ENCODE peak calls at places on chromosomes 13 and 19, in nine cellular contexts. C is dorsolateral prefrontal cortex, D is foreskin fibroblast, Q is ascending aorta, J is upper lobe of left lung, F is epithelial cell of esophagus, N is mucosa of descending colon, L is spleen, H is fibroblast of the aortic adventitia. T is an unnamed sample.

GRCh38 chr19:48480151-48480475 is 10.9 kb downstream of the CYTH2 start:
- DNase-seq in F (peak; percentile 32), N (peak; percentile 65), L (peak; percentile 89), Q (peak; percentile 84), C (peak; percentile 85), H (peak; percentile 20), D (peak; percentile 39), J (peak; percentile 88), T (no peak)

GRCh38 chr13:69641773-69642172 is 465.9 kb upstream of the ATXN8OS start:
- DNase-seq in N (no peak), C (no peak), J (no peak), D (no peak), Q (no peak), L (no peak), H (no peak), F (no peak), T (no peak)

GRCh38 chr19:35939307-35940077 is 3.3 kb downstream of the LRFN3 start:
- DNase-seq in H (no peak), N (no peak), Q (no peak), L (no peak), J (peak; percentile 86), C (no peak), D (no peak), F (no peak), T (no peak)

GRCh38 chr13:99214232-99214631 is 13.6 kb downstream of the UBAC2 start:
- DNase-seq in F (peak; percentile 72), D (no peak), J (no peak), L (no peak), N (no peak), Q (no peak), H (no peak), C (no peak), T (peak; percentile 78)

GRCh38 chr13:49539313-49539712 is 43.6 kb downstream of the PHF11 start:
- DNase-seq in H (no peak), J (no peak), C (no peak), N (no peak), Q (no peak), F (no peak), D (no peak), L (no peak), T (no peak)

GRCh38 chr19:2049741-2050348 is 1.2 kb downstream of the MKNK2 start:
- DNase-seq in F (peak; percentile 69), H (peak; percentile 71), J (peak; percentile 94), D (peak; percentile 50), Q (peak; percentile 92), C (peak; percentile 80), L (peak; percentile 96), N (peak; percentile 89), T (peak; percentile 77)

GRCh38 chr19:11530432-11530831 is 1.5 kb upstream of the ECSIT start:
- DNase-seq in D (peak; percentile 71), F (peak; percentile 93), Q (peak; percentile 83), H (peak; percentile 69), C (peak; percentile 93), L (peak; percentile 83), J (peak; percentile 77), N (peak; percentile 83), T (peak; percentile 84)

GRCh38 chr13:113531041-113531873 is 40.7 kb upstream of the DCUN1D2 start:
- DNase-seq in N (no peak), D (no peak), F (no peak), Q (peak; percentile 56), C (no peak), J (no peak), H (no peak), L (peak; percentile 61), T (no peak)

GRCh38 chr13:38641164-38641948 is 45.5 kb upstream of the FREM2 start:
- DNase-seq in L (no peak), Q (no peak), N (no peak), F (no peak), C (no peak), D (no peak), H (no peak), J (no peak), T (no peak)

GRCh38 chr19:30525383-30525782 is 153.2 kb downstream of the ZNF536 start:
- DNase-seq in F (no peak), J (no peak), C (no peak), N (no peak), H (no peak), D (no peak), L (no peak), Q (no peak), T (no peak)

GRCh38 chr19:49590071-49590970 is 661 bp upstream of the PRR12 start:
- DNase-seq in Q (peak; percentile 97), H (peak; percentile 96), C (peak; percentile 93), D (peak; percentile 97), L (peak; percentile 98), J (peak; percentile 99), N (peak; percentile 98), F (peak; percentile 98), T (peak; percentile 95)
- TF ChIP-seq CTCF in Q (no peak), H (peak; percentile 37), C (no peak), D (no peak), L (peak; percentile 16), J (no peak), N (peak; percentile 7), F (peak; percentile 29), T (peak; percentile 28)

GRCh38 chr19:46076031-46076880 is 35.5 kb upstream of the IGFL4 start:
- DNase-seq in C (no peak), Q (no peak), D (no peak), F (no peak), H (no peak), J (no peak), L (no peak), N (no peak), T (no peak)

GRCh38 chr19:46080561-46080960 is 39.8 kb upstream of the IGFL4 start:
- DNase-seq in Q (no peak), J (no peak), L (no peak), D (peak; percentile 46), N (no peak), C (no peak), F (no peak), H (peak; percentile 86), T (no peak)

GRCh38 chr19:46081928-46082727 is 41.3 kb upstream of the IGFL4 start:
- DNase-seq in N (no peak), D (no peak), Q (no peak), C (no peak), F (peak; percentile 70), H (peak; percentile 82), J (no peak), L (no peak), T (no peak)

GRCh38 chr19:46076951-46077814 is 36.4 kb upstream of the IGFL4 start:
- DNase-seq in L (no peak), D (peak; percentile 67), C (peak; percentile 86), N (peak; percentile 37), F (peak; percentile 77), Q (no peak), H (peak; percentile 89), J (peak; percentile 77), T (no peak)

DNA sequence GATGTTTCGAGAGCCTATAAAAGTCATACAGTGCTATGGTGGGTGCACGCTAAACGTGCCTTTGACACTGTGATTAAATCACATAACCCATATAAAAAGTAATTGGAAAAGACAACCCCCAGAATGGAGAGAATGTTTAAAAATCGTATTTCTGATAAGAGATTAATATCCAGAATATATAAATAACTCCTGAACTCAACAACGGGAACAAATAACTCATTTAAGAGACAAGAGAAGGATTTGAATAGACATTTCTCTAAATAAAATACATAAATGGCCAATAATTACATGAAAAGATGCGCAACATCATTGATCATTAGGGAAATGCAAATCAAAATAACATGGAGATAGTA is 37.0 kb upstream of the IGFL4 start:
- DNase-seq in L (no peak), J (no peak), D (no peak), F (no peak), Q (no peak), C (no peak), H (no peak), N (no peak), T (no peak)
- TF ChIP-seq CTCF in L (no peak), J (no peak), D (no peak), F (no peak), Q (no peak), C (no peak), H (no peak), N (no peak), T (no peak)

GRCh38 chr13:43905435-43906031 is 25.8 kb downstream of the LACC1 start:
- DNase-seq in F (peak; percentile 65), J (no peak), H (peak; percentile 86), Q (no peak), L (no peak), C (no peak), N (no peak), D (peak; percentile 41), T (peak; percentile 11)

GRCh38 chr13:43911283-43911682 is 31.6 kb downstream of the LACC1 start:
- DNase-seq in H (no peak), L (no peak), D (no peak), N (no peak), Q (no peak), F (no peak), J (no peak), C (no peak), T (no peak)

GRCh38 chr13:43911871-43912270 is 32.2 kb downstream of the LACC1 start:
- DNase-seq in C (no peak), Q (no peak), H (no peak), L (no peak), J (no peak), F (no peak), N (no peak), D (no peak), T (no peak)

GRCh38 chr13:43908156-43909126 is 28.7 kb downstream of the LACC1 start:
- DNase-seq in Q (no peak), L (no peak), D (peak; percentile 18), N (no peak), F (peak; percentile 58), H (peak; percentile 69), J (no peak), C (no peak), T (peak; percentile 72)
- TF ChIP-seq CTCF in Q (peak; percentile 53), L (peak; percentile 42), D (peak; percentile 27), N (no peak), F (peak; percentile 44), H (peak; percentile 44), J (peak; percentile 18), C (peak; percentile 54), T (peak; percentile 75)

GRCh38 chr13:103297083-103297482 is 230.9 kb upstream of the SLC10A2 start:
- DNase-seq in F (no peak), Q (no peak), L (no peak), J (no peak), H (no peak), C (no peak), N (no peak), D (no peak), T (no peak)

GRCh38 chr13:103303078-103303651 is 236.9 kb upstream of the SLC10A2 start:
- DNase-seq in Q (no peak), D (no peak), F (no peak), L (no peak), N (no peak), H (no peak), C (no peak), J (no peak), T (no peak)

DNA sequence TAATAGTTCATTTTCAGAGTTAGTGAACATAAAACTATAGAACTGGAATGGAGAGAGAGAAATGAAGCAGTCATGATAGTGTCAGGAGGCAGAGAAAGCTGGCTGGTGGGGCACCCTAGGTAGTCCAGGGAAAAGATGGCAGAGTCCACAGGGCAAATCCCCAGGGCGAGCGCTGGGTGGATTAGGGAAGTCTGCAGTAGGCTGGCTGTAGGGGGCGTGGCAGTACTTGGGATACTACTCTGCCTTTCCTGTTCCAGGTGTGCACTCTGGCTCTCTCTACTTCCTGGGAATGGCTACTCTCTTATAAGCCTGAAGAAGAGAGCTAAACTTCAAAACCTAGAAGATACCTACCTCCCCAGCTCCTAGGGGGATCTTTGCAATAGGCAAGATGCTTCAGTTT is 232.9 kb upstream of the SLC10A2 start:
- DNase-seq in C (no peak), F (no peak), H (no peak), L (no peak), Q (no peak), J (no peak), D (no peak), N (peak; percentile 72), T (no peak)
- TF ChIP-seq CTCF in C (no peak), F (no peak), H (no peak), L (no peak), Q (no peak), J (no peak), D (no peak), N (no peak), T (peak; percentile 35)

T was measured in foreskin keratinocyte.